ENCODE peak calls at places on chromosomes 5 and 9, in eight cellular contexts. One of them, this sample, is unnamed.

GRCh38 chr9:136297016-136297691 is 6.7 kb downstream of the CCDC187 start:
- DNase-seq in GM19239: no peak
- DNase-seq in neural crest cell: no peak
- DNase-seq in immature natural killer cell: no peak
- DNase-seq in NCI-H2081: no peak
- DNase-seq in stimulated activated CD4-positive, alpha-beta T cell treated with anti-CD3 and anti-CD28 coated beads, Interleukin-15, amount 100 ng/mL, for 1 hour: no peak
- DNase-seq in stimulated activated CD8-positive, alpha-beta memory T cell treated with anti-CD3 and anti-CD28 coated beads, Interleukin-12 subunit alpha, Interleukin-12 subunit beta, amount 100 ng/mL, for 4 hours: no peak
- DNase-seq in NCI-H1105 treated with DMSO at 0.1 percent for 48 hours: peak; percentile 30
- DNase-seq in this sample: no peak

GRCh38 chr9:136013524-136014034 is 52.4 kb upstream of the UBAC1 start:
- DNase-seq in stimulated activated CD8-positive, alpha-beta memory T cell treated with anti-CD3 and anti-CD28 coated beads, Interleukin-12 subunit alpha, Interleukin-12 subunit beta, amount 100 ng/mL, for 4 hours: no peak
- DNase-seq in immature natural killer cell: no peak
- DNase-seq in NCI-H2081: no peak
- DNase-seq in neural crest cell: no peak
- DNase-seq in stimulated activated CD4-positive, alpha-beta T cell treated with anti-CD3 and anti-CD28 coated beads, Interleukin-15, amount 100 ng/mL, for 1 hour: no peak
- DNase-seq in NCI-H1105 treated with DMSO at 0.1 percent for 48 hours: no peak
- DNase-seq in GM19239: no peak
- DNase-seq in this sample: peak; percentile 31

GRCh38 chr5:165134146-165134545 is 1628.7 kb downstream of the MAT2B start:
- DNase-seq in stimulated activated CD4-positive, alpha-beta T cell treated with anti-CD3 and anti-CD28 coated beads, Interleukin-15, amount 100 ng/mL, for 1 hour: no peak
- DNase-seq in stimulated activated CD8-positive, alpha-beta memory T cell treated with anti-CD3 and anti-CD28 coated beads, Interleukin-12 subunit alpha, Interleukin-12 subunit beta, amount 100 ng/mL, for 4 hours: no peak
- DNase-seq in NCI-H1105 treated with DMSO at 0.1 percent for 48 hours: no peak
- DNase-seq in GM19239: no peak
- DNase-seq in immature natural killer cell: no peak
- DNase-seq in neural crest cell: no peak
- DNase-seq in NCI-H2081: no peak
- DNase-seq in this sample: no peak

GRCh38 chr9:127158995-127159801 is 36.8 kb upstream of the ANGPTL2 start:
- DNase-seq in neural crest cell: peak; percentile 16
- DNase-seq in stimulated activated CD8-positive, alpha-beta memory T cell treated with anti-CD3 and anti-CD28 coated beads, Interleukin-12 subunit alpha, Interleukin-12 subunit beta, amount 100 ng/mL, for 4 hours: no peak
- DNase-seq in NCI-H1105 treated with DMSO at 0.1 percent for 48 hours: no peak
- DNase-seq in NCI-H2081: no peak
- DNase-seq in immature natural killer cell: no peak
- DNase-seq in stimulated activated CD4-positive, alpha-beta T cell treated with anti-CD3 and anti-CD28 coated beads, Interleukin-15, amount 100 ng/mL, for 1 hour: no peak
- DNase-seq in GM19239: no peak
- DNase-seq in this sample: peak; percentile 81

GRCh38 chr9:111969622-111970021 is 73.0 kb downstream of the UGCG start:
- DNase-seq in stimulated activated CD4-positive, alpha-beta T cell treated with anti-CD3 and anti-CD28 coated beads, Interleukin-15, amount 100 ng/mL, for 1 hour: no peak
- DNase-seq in NCI-H2081: no peak
- DNase-seq in NCI-H1105 treated with DMSO at 0.1 percent for 48 hours: no peak
- DNase-seq in stimulated activated CD8-positive, alpha-beta memory T cell treated with anti-CD3 and anti-CD28 coated beads, Interleukin-12 subunit alpha, Interleukin-12 subunit beta, amount 100 ng/mL, for 4 hours: no peak
- DNase-seq in GM19239: no peak
- DNase-seq in neural crest cell: no peak
- DNase-seq in immature natural killer cell: no peak
- DNase-seq in this sample: no peak

GRCh38 chr5:147479949-147480348 is 29.9 kb downstream of the DPYSL3 start:
- DNase-seq in immature natural killer cell: no peak
- DNase-seq in stimulated activated CD4-positive, alpha-beta T cell treated with anti-CD3 and anti-CD28 coated beads, Interleukin-15, amount 100 ng/mL, for 1 hour: no peak
- DNase-seq in stimulated activated CD8-positive, alpha-beta memory T cell treated with anti-CD3 and anti-CD28 coated beads, Interleukin-12 subunit alpha, Interleukin-12 subunit beta, amount 100 ng/mL, for 4 hours: no peak
- DNase-seq in NCI-H2081: peak; percentile 46
- DNase-seq in GM19239: no peak
- DNase-seq in NCI-H1105 treated with DMSO at 0.1 percent for 48 hours: no peak
- DNase-seq in neural crest cell: no peak
- DNase-seq in this sample: no peak

GRCh38 chr9:81980568-81980967 is 8.0 kb upstream of the SPATA31D1 start:
- DNase-seq in stimulated activated CD4-positive, alpha-beta T cell treated with anti-CD3 and anti-CD28 coated beads, Interleukin-15, amount 100 ng/mL, for 1 hour: no peak
- DNase-seq in GM19239: no peak
- DNase-seq in neural crest cell: no peak
- DNase-seq in immature natural killer cell: no peak
- DNase-seq in NCI-H2081: no peak
- DNase-seq in NCI-H1105 treated with DMSO at 0.1 percent for 48 hours: no peak
- DNase-seq in stimulated activated CD8-positive, alpha-beta memory T cell treated with anti-CD3 and anti-CD28 coated beads, Interleukin-12 subunit alpha, Interleukin-12 subunit beta, amount 100 ng/mL, for 4 hours: no peak
- DNase-seq in this sample: no peak

GRCh38 chr9:15243086-15243485 is 63.9 kb downstream of the TTC39B start:
- DNase-seq in stimulated activated CD4-positive, alpha-beta T cell treated with anti-CD3 and anti-CD28 coated beads, Interleukin-15, amount 100 ng/mL, for 1 hour: no peak
- DNase-seq in NCI-H2081: no peak
- DNase-seq in NCI-H1105 treated with DMSO at 0.1 percent for 48 hours: no peak
- DNase-seq in GM19239: no peak
- DNase-seq in neural crest cell: no peak
- DNase-seq in immature natural killer cell: no peak
- DNase-seq in stimulated activated CD8-positive, alpha-beta memory T cell treated with anti-CD3 and anti-CD28 coated beads, Interleukin-12 subunit alpha, Interleukin-12 subunit beta, amount 100 ng/mL, for 4 hours: no peak
- DNase-seq in this sample: no peak

GRCh38 chr5:105868038-105868775 is 1802.5 kb downstream of the EFNA5 start:
- DNase-seq in GM19239: no peak
- DNase-seq in stimulated activated CD4-positive, alpha-beta T cell treated with anti-CD3 and anti-CD28 coated beads, Interleukin-15, amount 100 ng/mL, for 1 hour: no peak
- DNase-seq in NCI-H1105 treated with DMSO at 0.1 percent for 48 hours: no peak
- DNase-seq in neural crest cell: no peak
- DNase-seq in NCI-H2081: no peak
- DNase-seq in stimulated activated CD8-positive, alpha-beta memory T cell treated with anti-CD3 and anti-CD28 coated beads, Interleukin-12 subunit alpha, Interleukin-12 subunit beta, amount 100 ng/mL, for 4 hours: no peak
- DNase-seq in immature natural killer cell: no peak
- DNase-seq in this sample: no peak

GRCh38 chr5:28234356-28234968 is 1196.1 kb upstream of the CDH9 start:
- DNase-seq in NCI-H2081: no peak
- DNase-seq in GM19239: no peak
- DNase-seq in NCI-H1105 treated with DMSO at 0.1 percent for 48 hours: no peak
- DNase-seq in stimulated activated CD4-positive, alpha-beta T cell treated with anti-CD3 and anti-CD28 coated beads, Interleukin-15, amount 100 ng/mL, for 1 hour: no peak
- DNase-seq in immature natural killer cell: no peak
- DNase-seq in stimulated activated CD8-positive, alpha-beta memory T cell treated with anti-CD3 and anti-CD28 coated beads, Interleukin-12 subunit alpha, Interleukin-12 subunit beta, amount 100 ng/mL, for 4 hours: no peak
- DNase-seq in neural crest cell: no peak
- DNase-seq in this sample: no peak

GRCh38 chr5:174563899-174564298 is 160.5 kb upstream of the MSX2 start:
- DNase-seq in NCI-H2081: no peak
- DNase-seq in GM19239: no peak
- DNase-seq in stimulated activated CD4-positive, alpha-beta T cell treated with anti-CD3 and anti-CD28 coated beads, Interleukin-15, amount 100 ng/mL, for 1 hour: no peak
- DNase-seq in neural crest cell: no peak
- DNase-seq in immature natural killer cell: no peak
- DNase-seq in stimulated activated CD8-positive, alpha-beta memory T cell treated with anti-CD3 and anti-CD28 coated beads, Interleukin-12 subunit alpha, Interleukin-12 subunit beta, amount 100 ng/mL, for 4 hours: no peak
- DNase-seq in NCI-H1105 treated with DMSO at 0.1 percent for 48 hours: no peak
- DNase-seq in this sample: no peak

GRCh38 chr9:105158020-105158419 is 86.4 kb upstream of the SLC44A1 start:
- DNase-seq in neural crest cell: no peak
- DNase-seq in NCI-H2081: no peak
- DNase-seq in stimulated activated CD4-positive, alpha-beta T cell treated with anti-CD3 and anti-CD28 coated beads, Interleukin-15, amount 100 ng/mL, for 1 hour: no peak
- DNase-seq in stimulated activated CD8-positive, alpha-beta memory T cell treated with anti-CD3 and anti-CD28 coated beads, Interleukin-12 subunit alpha, Interleukin-12 subunit beta, amount 100 ng/mL, for 4 hours: no peak
- DNase-seq in immature natural killer cell: no peak
- DNase-seq in NCI-H1105 treated with DMSO at 0.1 percent for 48 hours: no peak
- DNase-seq in GM19239: no peak
- DNase-seq in this sample: no peak

GRCh38 chr5:149931992-149932436 is 12.6 kb downstream of the PDE6A start:
- DNase-seq in NCI-H2081: peak; percentile 22
- DNase-seq in neural crest cell: no peak
- DNase-seq in NCI-H1105 treated with DMSO at 0.1 percent for 48 hours: no peak
- DNase-seq in immature natural killer cell: no peak
- DNase-seq in GM19239: no peak
- DNase-seq in stimulated activated CD8-positive, alpha-beta memory T cell treated with anti-CD3 and anti-CD28 coated beads, Interleukin-12 subunit alpha, Interleukin-12 subunit beta, amount 100 ng/mL, for 4 hours: no peak
- DNase-seq in stimulated activated CD4-positive, alpha-beta T cell treated with anti-CD3 and anti-CD28 coated beads, Interleukin-15, amount 100 ng/mL, for 1 hour: no peak
- DNase-seq in this sample: no peak

GRCh38 chr5:124596595-124597388 is 149.6 kb downstream of the ZNF608 start:
- DNase-seq in GM19239: no peak
- DNase-seq in stimulated activated CD4-positive, alpha-beta T cell treated with anti-CD3 and anti-CD28 coated beads, Interleukin-15, amount 100 ng/mL, for 1 hour: no peak
- DNase-seq in stimulated activated CD8-positive, alpha-beta memory T cell treated with anti-CD3 and anti-CD28 coated beads, Interleukin-12 subunit alpha, Interleukin-12 subunit beta, amount 100 ng/mL, for 4 hours: no peak
- DNase-seq in NCI-H1105 treated with DMSO at 0.1 percent for 48 hours: no peak
- DNase-seq in neural crest cell: no peak
- DNase-seq in immature natural killer cell: no peak
- DNase-seq in NCI-H2081: no peak
- DNase-seq in this sample: no peak

GRCh38 chr5:160097981-160098380 is 21.3 kb downstream of the PWWP2A start:
- DNase-seq in GM19239: no peak
- DNase-seq in neural crest cell: no peak
- DNase-seq in NCI-H1105 treated with DMSO at 0.1 percent for 48 hours: no peak
- DNase-seq in stimulated activated CD8-positive, alpha-beta memory T cell treated with anti-CD3 and anti-CD28 coated beads, Interleukin-12 subunit alpha, Interleukin-12 subunit beta, amount 100 ng/mL, for 4 hours: no peak
- DNase-seq in NCI-H2081: no peak
- DNase-seq in stimulated activated CD4-positive, alpha-beta T cell treated with anti-CD3 and anti-CD28 coated beads, Interleukin-15, amount 100 ng/mL, for 1 hour: no peak
- DNase-seq in immature natural killer cell: no peak
- DNase-seq in this sample: no peak

GRCh38 chr9:113998529-113999255 is 79.4 kb downstream of the AMBP start:
- DNase-seq in neural crest cell: no peak
- DNase-seq in stimulated activated CD4-positive, alpha-beta T cell treated with anti-CD3 and anti-CD28 coated beads, Interleukin-15, amount 100 ng/mL, for 1 hour: no peak
- DNase-seq in GM19239: no peak
- DNase-seq in immature natural killer cell: no peak
- DNase-seq in NCI-H2081: no peak
- DNase-seq in stimulated activated CD8-positive, alpha-beta memory T cell treated with anti-CD3 and anti-CD28 coated beads, Interleukin-12 subunit alpha, Interleukin-12 subunit beta, amount 100 ng/mL, for 4 hours: no peak
- DNase-seq in NCI-H1105 treated with DMSO at 0.1 percent for 48 hours: no peak
- DNase-seq in this sample: peak; percentile 21

GRCh38 chr5:153718713-153719112 is 228.2 kb downstream of the GRIA1 start:
- DNase-seq in immature natural killer cell: no peak
- DNase-seq in NCI-H2081: no peak
- DNase-seq in neural crest cell: no peak
- DNase-seq in stimulated activated CD8-positive, alpha-beta memory T cell treated with anti-CD3 and anti-CD28 coated beads, Interleukin-12 subunit alpha, Interleukin-12 subunit beta, amount 100 ng/mL, for 4 hours: no peak
- DNase-seq in stimulated activated CD4-positive, alpha-beta T cell treated with anti-CD3 and anti-CD28 coated beads, Interleukin-15, amount 100 ng/mL, for 1 hour: no peak
- DNase-seq in GM19239: no peak
- DNase-seq in NCI-H1105 treated with DMSO at 0.1 percent for 48 hours: no peak
- DNase-seq in this sample: no peak

GRCh38 chr9:4262735-4263141 is 37.1 kb downstream of the GLIS3 start:
- DNase-seq in immature natural killer cell: no peak
- DNase-seq in neural crest cell: no peak
- DNase-seq in NCI-H2081: no peak
- DNase-seq in stimulated activated CD4-positive, alpha-beta T cell treated with anti-CD3 and anti-CD28 coated beads, Interleukin-15, amount 100 ng/mL, for 1 hour: no peak
- DNase-seq in GM19239: no peak
- DNase-seq in stimulated activated CD8-positive, alpha-beta memory T cell treated with anti-CD3 and anti-CD28 coated beads, Interleukin-12 subunit alpha, Interleukin-12 subunit beta, amount 100 ng/mL, for 4 hours: no peak
- DNase-seq in NCI-H1105 treated with DMSO at 0.1 percent for 48 hours: no peak
- DNase-seq in this sample: no peak

GRCh38 chr9:3879731-3880493 is 354.1 kb upstream of the RFX3 start:
- DNase-seq in stimulated activated CD8-positive, alpha-beta memory T cell treated with anti-CD3 and anti-CD28 coated beads, Interleukin-12 subunit alpha, Interleukin-12 subunit beta, amount 100 ng/mL, for 4 hours: no peak
- DNase-seq in neural crest cell: no peak
- DNase-seq in NCI-H2081: peak; percentile 56
- DNase-seq in stimulated activated CD4-positive, alpha-beta T cell treated with anti-CD3 and anti-CD28 coated beads, Interleukin-15, amount 100 ng/mL, for 1 hour: no peak
- DNase-seq in GM19239: no peak
- DNase-seq in NCI-H1105 treated with DMSO at 0.1 percent for 48 hours: peak; percentile 95
- DNase-seq in immature natural killer cell: no peak
- DNase-seq in this sample: no peak

GRCh38 chr9:93654351-93654961 is 78.1 kb downstream of the PHF2 start:
- DNase-seq in stimulated activated CD8-positive, alpha-beta memory T cell treated with anti-CD3 and anti-CD28 coated beads, Interleukin-12 subunit alpha, Interleukin-12 subunit beta, amount 100 ng/mL, for 4 hours: no peak
- DNase-seq in NCI-H2081: no peak
- DNase-seq in immature natural killer cell: no peak
- DNase-seq in NCI-H1105 treated with DMSO at 0.1 percent for 48 hours: no peak
- DNase-seq in stimulated activated CD4-positive, alpha-beta T cell treated with anti-CD3 and anti-CD28 coated beads, Interleukin-15, amount 100 ng/mL, for 1 hour: no peak
- DNase-seq in neural crest cell: no peak
- DNase-seq in GM19239: no peak
- DNase-seq in this sample: no peak

GRCh38 chr5:9655641-9656040 is 25.5 kb upstream of the TAS2R1 start:
- DNase-seq in NCI-H1105 treated with DMSO at 0.1 percent for 48 hours: no peak
- DNase-seq in neural crest cell: no peak
- DNase-seq in stimulated activated CD8-positive, alpha-beta memory T cell treated with anti-CD3 and anti-CD28 coated beads, Interleukin-12 subunit alpha, Interleukin-12 subunit beta, amount 100 ng/mL, for 4 hours: no peak
- DNase-seq in immature natural killer cell: no peak
- DNase-seq in NCI-H2081: no peak
- DNase-seq in stimulated activated CD4-positive, alpha-beta T cell treated with anti-CD3 and anti-CD28 coated beads, Interleukin-15, amount 100 ng/mL, for 1 hour: no peak
- DNase-seq in GM19239: no peak
- DNase-seq in this sample: no peak

GRCh38 chr5:2750758-2751464 is 566 bp downstream of the IRX2 start:
- DNase-seq in stimulated activated CD8-positive, alpha-beta memory T cell treated with anti-CD3 and anti-CD28 coated beads, Interleukin-12 subunit alpha, Interleukin-12 subunit beta, amount 100 ng/mL, for 4 hours: no peak
- DNase-seq in NCI-H1105 treated with DMSO at 0.1 percent for 48 hours: peak; percentile 45
- DNase-seq in immature natural killer cell: no peak
- DNase-seq in GM19239: no peak
- DNase-seq in stimulated activated CD4-positive, alpha-beta T cell treated with anti-CD3 and anti-CD28 coated beads, Interleukin-15, amount 100 ng/mL, for 1 hour: no peak
- DNase-seq in NCI-H2081: no peak
- DNase-seq in neural crest cell: peak; percentile 34
- DNase-seq in this sample: no peak

GRCh38 chr5:108384741-108385140 is 2.8 kb upstream of the FBXL17 start:
- DNase-seq in immature natural killer cell: no peak
- DNase-seq in GM19239: no peak
- DNase-seq in NCI-H2081: no peak
- DNase-seq in stimulated activated CD8-positive, alpha-beta memory T cell treated with anti-CD3 and anti-CD28 coated beads, Interleukin-12 subunit alpha, Interleukin-12 subunit beta, amount 100 ng/mL, for 4 hours: no peak
- DNase-seq in NCI-H1105 treated with DMSO at 0.1 percent for 48 hours: no peak
- DNase-seq in stimulated activated CD4-positive, alpha-beta T cell treated with anti-CD3 and anti-CD28 coated beads, Interleukin-15, amount 100 ng/mL, for 1 hour: no peak
- DNase-seq in neural crest cell: no peak
- DNase-seq in this sample: no peak

GRCh38 chr9:104974053-104974983 is 46.4 kb upstream of the ABCA1 start:
- DNase-seq in immature natural killer cell: no peak
- DNase-seq in GM19239: no peak
- DNase-seq in NCI-H1105 treated with DMSO at 0.1 percent for 48 hours: no peak
- DNase-seq in neural crest cell: no peak
- DNase-seq in stimulated activated CD4-positive, alpha-beta T cell treated with anti-CD3 and anti-CD28 coated beads, Interleukin-15, amount 100 ng/mL, for 1 hour: no peak
- DNase-seq in NCI-H2081: no peak
- DNase-seq in stimulated activated CD8-positive, alpha-beta memory T cell treated with anti-CD3 and anti-CD28 coated beads, Interleukin-12 subunit alpha, Interleukin-12 subunit beta, amount 100 ng/mL, for 4 hours: no peak
- DNase-seq in this sample: no peak

GRCh38 chr9:91690540-91691249 is 259.3 kb downstream of the ROR2 start:
- DNase-seq in GM19239: no peak
- DNase-seq in NCI-H1105 treated with DMSO at 0.1 percent for 48 hours: peak; percentile 24
- DNase-seq in stimulated activated CD8-positive, alpha-beta memory T cell treated with anti-CD3 and anti-CD28 coated beads, Interleukin-12 subunit alpha, Interleukin-12 subunit beta, amount 100 ng/mL, for 4 hours: no peak
- DNase-seq in stimulated activated CD4-positive, alpha-beta T cell treated with anti-CD3 and anti-CD28 coated beads, Interleukin-15, amount 100 ng/mL, for 1 hour: no peak
- DNase-seq in NCI-H2081: peak; percentile 9
- DNase-seq in neural crest cell: no peak
- DNase-seq in immature natural killer cell: peak; percentile 13
- DNase-seq in this sample: no peak

GRCh38 chr5:151659001-151659754 is 27.5 kb downstream of the SPARC start:
- DNase-seq in stimulated activated CD4-positive, alpha-beta T cell treated with anti-CD3 and anti-CD28 coated beads, Interleukin-15, amount 100 ng/mL, for 1 hour: peak; percentile 71
- DNase-seq in neural crest cell: peak; percentile 91
- DNase-seq in immature natural killer cell: peak; percentile 77
- DNase-seq in NCI-H2081: peak; percentile 27
- DNase-seq in GM19239: peak; percentile 51
- DNase-seq in NCI-H1105 treated with DMSO at 0.1 percent for 48 hours: peak; percentile 27
- DNase-seq in stimulated activated CD8-positive, alpha-beta memory T cell treated with anti-CD3 and anti-CD28 coated beads, Interleukin-12 subunit alpha, Interleukin-12 subunit beta, amount 100 ng/mL, for 4 hours: peak; percentile 53
- DNase-seq in this sample: peak; percentile 90

GRCh38 chr5:173451031-173451430 is 122.8 kb upstream of the STC2 start:
- DNase-seq in neural crest cell: no peak
- DNase-seq in NCI-H1105 treated with DMSO at 0.1 percent for 48 hours: no peak
- DNase-seq in stimulated activated CD4-positive, alpha-beta T cell treated with anti-CD3 and anti-CD28 coated beads, Interleukin-15, amount 100 ng/mL, for 1 hour: no peak
- DNase-seq in immature natural killer cell: no peak
- DNase-seq in NCI-H2081: no peak
- DNase-seq in GM19239: peak; percentile 36
- DNase-seq in stimulated activated CD8-positive, alpha-beta memory T cell treated with anti-CD3 and anti-CD28 coated beads, Interleukin-12 subunit alpha, Interleukin-12 subunit beta, amount 100 ng/mL, for 4 hours: no peak
- DNase-seq in this sample: no peak

GRCh38 chr5:171617787-171618690 is 167.6 kb upstream of the SMIM23 start:
- DNase-seq in NCI-H1105 treated with DMSO at 0.1 percent for 48 hours: no peak
- DNase-seq in NCI-H2081: no peak
- DNase-seq in stimulated activated CD4-positive, alpha-beta T cell treated with anti-CD3 and anti-CD28 coated beads, Interleukin-15, amount 100 ng/mL, for 1 hour: no peak
- DNase-seq in GM19239: no peak
- DNase-seq in stimulated activated CD8-positive, alpha-beta memory T cell treated with anti-CD3 and anti-CD28 coated beads, Interleukin-12 subunit alpha, Interleukin-12 subunit beta, amount 100 ng/mL, for 4 hours: no peak
- DNase-seq in immature natural killer cell: no peak
- DNase-seq in neural crest cell: no peak
- DNase-seq in this sample: no peak

GRCh38 chr9:126661521-126662251 is 48.0 kb downstream of the LMX1B start:
- DNase-seq in stimulated activated CD8-positive, alpha-beta memory T cell treated with anti-CD3 and anti-CD28 coated beads, Interleukin-12 subunit alpha, Interleukin-12 subunit beta, amount 100 ng/mL, for 4 hours: no peak
- DNase-seq in immature natural killer cell: no peak
- DNase-seq in NCI-H1105 treated with DMSO at 0.1 percent for 48 hours: no peak
- DNase-seq in GM19239: no peak
- DNase-seq in NCI-H2081: no peak
- DNase-seq in neural crest cell: no peak
- DNase-seq in stimulated activated CD4-positive, alpha-beta T cell treated with anti-CD3 and anti-CD28 coated beads, Interleukin-15, amount 100 ng/mL, for 1 hour: no peak
- DNase-seq in this sample: no peak

GRCh38 chr5:43367453-43367852 is 44.7 kb downstream of the CCL28 start:
- DNase-seq in stimulated activated CD4-positive, alpha-beta T cell treated with anti-CD3 and anti-CD28 coated beads, Interleukin-15, amount 100 ng/mL, for 1 hour: no peak
- DNase-seq in NCI-H2081: no peak
- DNase-seq in neural crest cell: no peak
- DNase-seq in GM19239: no peak
- DNase-seq in NCI-H1105 treated with DMSO at 0.1 percent for 48 hours: no peak
- DNase-seq in stimulated activated CD8-positive, alpha-beta memory T cell treated with anti-CD3 and anti-CD28 coated beads, Interleukin-12 subunit alpha, Interleukin-12 subunit beta, amount 100 ng/mL, for 4 hours: no peak
- DNase-seq in immature natural killer cell: no peak
- DNase-seq in this sample: no peak

GRCh38 chr9:121199921-121200320 is 1.7 kb downstream of the RAB14 start:
- DNase-seq in stimulated activated CD8-positive, alpha-beta memory T cell treated with anti-CD3 and anti-CD28 coated beads, Interleukin-12 subunit alpha, Interleukin-12 subunit beta, amount 100 ng/mL, for 4 hours: no peak
- DNase-seq in GM19239: no peak
- DNase-seq in immature natural killer cell: no peak
- DNase-seq in NCI-H1105 treated with DMSO at 0.1 percent for 48 hours: no peak
- DNase-seq in neural crest cell: no peak
- DNase-seq in NCI-H2081: no peak
- DNase-seq in stimulated activated CD4-positive, alpha-beta T cell treated with anti-CD3 and anti-CD28 coated beads, Interleukin-15, amount 100 ng/mL, for 1 hour: no peak
- DNase-seq in this sample: no peak

GRCh38 chr9:133845659-133845947 is 107.5 kb upstream of the SARDH start:
- DNase-seq in immature natural killer cell: no peak
- DNase-seq in NCI-H2081: no peak
- DNase-seq in NCI-H1105 treated with DMSO at 0.1 percent for 48 hours: no peak
- DNase-seq in neural crest cell: no peak
- DNase-seq in stimulated activated CD4-positive, alpha-beta T cell treated with anti-CD3 and anti-CD28 coated beads, Interleukin-15, amount 100 ng/mL, for 1 hour: no peak
- DNase-seq in GM19239: no peak
- DNase-seq in stimulated activated CD8-positive, alpha-beta memory T cell treated with anti-CD3 and anti-CD28 coated beads, Interleukin-12 subunit alpha, Interleukin-12 subunit beta, amount 100 ng/mL, for 4 hours: no peak
- DNase-seq in this sample: no peak

GRCh38 chr5:54663876-54664275 is 146.3 kb downstream of the SNX18 start:
- DNase-seq in immature natural killer cell: no peak
- DNase-seq in stimulated activated CD4-positive, alpha-beta T cell treated with anti-CD3 and anti-CD28 coated beads, Interleukin-15, amount 100 ng/mL, for 1 hour: no peak
- DNase-seq in stimulated activated CD8-positive, alpha-beta memory T cell treated with anti-CD3 and anti-CD28 coated beads, Interleukin-12 subunit alpha, Interleukin-12 subunit beta, amount 100 ng/mL, for 4 hours: no peak
- DNase-seq in NCI-H2081: no peak
- DNase-seq in GM19239: no peak
- DNase-seq in neural crest cell: no peak
- DNase-seq in NCI-H1105 treated with DMSO at 0.1 percent for 48 hours: no peak
- DNase-seq in this sample: peak; percentile 58

GRCh38 chr5:169875091-169875727 is 105.1 kb downstream of the INSYN2B start:
- DNase-seq in neural crest cell: no peak
- DNase-seq in immature natural killer cell: no peak
- DNase-seq in stimulated activated CD8-positive, alpha-beta memory T cell treated with anti-CD3 and anti-CD28 coated beads, Interleukin-12 subunit alpha, Interleukin-12 subunit beta, amount 100 ng/mL, for 4 hours: no peak
- DNase-seq in NCI-H2081: no peak
- DNase-seq in NCI-H1105 treated with DMSO at 0.1 percent for 48 hours: no peak
- DNase-seq in stimulated activated CD4-positive, alpha-beta T cell treated with anti-CD3 and anti-CD28 coated beads, Interleukin-15, amount 100 ng/mL, for 1 hour: no peak
- DNase-seq in GM19239: no peak
- DNase-seq in this sample: no peak